ENCODE peak calls at places on chromosomes 13 and 19, in five cellular contexts. K is fibroblast of lung, B is tibial artery, R is lung, M is transverse colon. T is an unnamed sample. For H3K36me3, the result is how much of the 10 kb centered on the place peaks cover.

GRCh38 chr13:53953205-53953604 is 924.6 kb downstream of the OLFM4 start:
- DNase-seq in K (no peak), B (no peak), R (no peak), M (no peak), T (no peak)

GRCh38 chr13:102484329-102484728 is 82.5 kb upstream of the FGF14 start:
- DNase-seq in K (peak), B (no peak), R (no peak), M (no peak), T (no peak)

GRCh38 chr19:1514986-1515721 is 2.3 kb upstream of the ADAMTSL5 start:
- DNase-seq in K (no peak), B (no peak), R (no peak), M (no peak), T (no peak)

GRCh38 chr13:112143046-112143752 is 76.2 kb downstream of the SOX1 start:
- DNase-seq in K (no peak), B (no peak), R (no peak), M (no peak), T (no peak)

GRCh38 chr13:75061909-75062308 is 420.1 kb downstream of the TBC1D4 start:
- DNase-seq in K (no peak), B (no peak), R (no peak), M (no peak), T (no peak)

GRCh38 chr19:16587031-16588023 is 15.1 kb upstream of the SLC35E1 start:
- DNase-seq in K (peak), B (peak), R (peak), M (peak), T (no peak)

GRCh38 chr13:110921209-110921608 is 6.3 kb upstream of the ANKRD10 start:
- DNase-seq in K (no peak), B (no peak), R (no peak), M (no peak), T (no peak)

GRCh38 chr19:5515737-5516136 is 52.0 kb downstream of the TINCR start:
- DNase-seq in K (no peak), B (no peak), R (no peak), M (no peak), T (no peak)

GRCh38 chr19:29667941-29668340 is 2.7 kb downstream of the PLEKHF1 start:
- DNase-seq in K (no peak), B (no peak), R (no peak), M (peak), T (no peak)

GRCh38 chr13:113802090-113802531 is 43.1 kb downstream of the TMEM255B start:
- DNase-seq in K (peak), B (peak), R (peak), M (no peak), T (no peak)

GRCh38 chr13:20231839-20232555 is at the start of gene GJB6:
- DNase-seq in K (no peak), B (no peak), R (no peak), M (peak), T (no peak)

GRCh38 chr19:2476451-2477140 is 669 bp downstream of the GADD45B start:
- DNase-seq in K (peak), B (peak), R (peak), M (peak), T (no peak)

DNA sequence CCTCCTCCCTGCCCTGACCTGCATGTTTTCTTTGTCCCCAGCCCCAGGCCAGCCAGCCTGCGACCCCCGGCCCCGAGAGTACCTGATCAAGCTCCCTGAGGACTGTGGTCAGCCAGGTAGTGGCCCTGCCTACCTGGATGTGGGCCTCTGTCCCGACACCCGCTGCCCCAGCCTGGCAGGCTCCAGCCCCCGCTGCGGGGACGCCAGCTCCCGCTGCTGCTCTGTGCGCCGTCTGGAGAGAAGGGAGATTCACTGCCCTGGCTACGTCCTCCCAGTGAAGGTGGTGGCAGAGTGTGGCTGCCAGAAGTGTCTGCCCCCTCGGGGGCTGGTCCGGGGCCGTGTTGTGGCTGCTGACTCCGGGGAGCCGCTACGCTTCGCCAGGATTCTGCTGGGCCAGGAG is 5.6 kb downstream of the CILP2 start:
- DNase-seq in K (no peak), B (no peak), R (no peak), M (no peak), T (no peak)
- H3K27ac ChIP-seq in K (no peak), B (no peak), R (no peak), M (no peak), T (no peak)

GRCh38 chr13:95743192-95743591 is 66.3 kb downstream of the DNAJC3 start:
- DNase-seq in K (no peak), B (no peak), R (no peak), M (no peak), T (no peak)
- H3K36me3 ChIP-seq in K (under half), B (under half), R (under half), M (under half), T (under half)

GRCh38 chr19:13848811-13849241 is 28.1 kb upstream of the NANOS3 start:
- DNase-seq in K (no peak), B (no peak), R (no peak), M (no peak), T (no peak)

GRCh38 chr19:13846533-13847032 is 30.4 kb upstream of the NANOS3 start:
- DNase-seq in K (peak), B (peak), R (peak), M (peak), T (peak)

GRCh38 chr19:13847900-13848677 is 28.8 kb upstream of the NANOS3 start:
- DNase-seq in K (no peak), B (no peak), R (no peak), M (no peak), T (no peak)

GRCh38 chr19:13849277-13849676 is 27.7 kb upstream of the NANOS3 start:
- DNase-seq in K (no peak), B (no peak), R (no peak), M (no peak), T (no peak)

DNA sequence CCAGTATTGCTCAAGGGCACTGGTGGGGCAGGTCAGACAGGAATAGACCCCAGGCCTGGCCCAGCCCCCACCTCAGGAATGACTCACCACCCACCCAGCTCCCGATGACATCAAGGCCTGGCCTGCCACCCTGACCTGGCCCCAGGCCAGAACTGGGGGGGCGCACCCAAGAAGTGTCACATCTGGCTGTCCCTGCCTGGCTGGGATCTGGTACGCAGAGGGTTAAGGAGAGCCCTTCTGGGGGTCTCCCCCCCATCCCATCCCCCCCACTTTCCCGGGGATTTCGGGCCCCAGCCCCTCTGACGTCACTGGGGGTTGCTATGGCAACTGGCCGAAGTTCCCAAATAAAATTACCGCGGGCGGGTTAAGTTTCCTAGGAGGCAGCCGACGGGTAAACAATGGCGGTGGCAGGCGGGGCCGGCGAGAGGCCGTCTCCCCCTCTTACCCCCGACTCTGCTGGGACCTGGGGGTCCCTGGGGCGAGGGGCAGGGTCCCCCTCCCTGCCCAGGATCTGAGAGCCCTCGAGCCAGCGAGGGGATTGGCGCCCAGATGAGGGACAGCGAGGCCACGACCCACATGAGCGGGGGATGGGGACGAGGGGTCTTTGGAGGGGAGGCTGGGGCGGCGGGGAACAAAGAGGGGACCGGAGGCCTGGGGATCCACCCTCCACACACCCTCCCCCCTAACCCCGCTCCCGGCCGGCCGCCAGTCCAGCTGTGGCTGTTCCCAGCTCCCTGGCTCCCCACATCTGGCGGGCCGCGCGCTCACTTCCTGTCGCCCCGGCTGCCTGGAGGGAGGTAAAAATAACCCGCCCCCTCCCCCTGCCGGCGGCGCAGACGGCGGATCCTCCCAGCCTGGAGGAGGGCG is 29.7 kb upstream of the NANOS3 start:
- DNase-seq in K (peak), B (peak), R (peak), M (peak), T (peak)
- TF ChIP-seq CTCF in K (no peak), B (peak), R (peak), M (peak), T (peak)

DNA sequence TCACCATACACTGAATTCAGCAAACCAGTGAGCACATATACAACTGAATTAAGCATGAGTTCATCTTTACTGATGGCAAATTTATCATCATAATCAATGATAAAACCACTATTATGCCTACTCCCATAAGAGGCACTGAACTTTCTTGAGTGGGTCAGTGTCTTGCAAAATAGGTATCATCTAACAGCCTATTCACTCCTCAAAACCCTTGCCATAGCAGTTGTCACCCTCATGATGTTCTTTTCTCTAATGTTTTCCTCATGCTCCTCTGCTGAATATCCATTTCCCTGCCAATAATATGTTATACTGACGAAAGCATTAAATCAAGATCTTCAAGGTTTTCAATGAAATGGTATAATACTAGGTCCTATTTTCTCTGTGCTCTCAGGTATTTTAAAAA is 5.6 kb downstream of the ARGLU1 start:
- DNase-seq in K (no peak), B (no peak), R (no peak), M (no peak), T (no peak)
- H3K27ac ChIP-seq in K (no peak), B (peak), R (no peak), M (no peak), T (peak)

DNA sequence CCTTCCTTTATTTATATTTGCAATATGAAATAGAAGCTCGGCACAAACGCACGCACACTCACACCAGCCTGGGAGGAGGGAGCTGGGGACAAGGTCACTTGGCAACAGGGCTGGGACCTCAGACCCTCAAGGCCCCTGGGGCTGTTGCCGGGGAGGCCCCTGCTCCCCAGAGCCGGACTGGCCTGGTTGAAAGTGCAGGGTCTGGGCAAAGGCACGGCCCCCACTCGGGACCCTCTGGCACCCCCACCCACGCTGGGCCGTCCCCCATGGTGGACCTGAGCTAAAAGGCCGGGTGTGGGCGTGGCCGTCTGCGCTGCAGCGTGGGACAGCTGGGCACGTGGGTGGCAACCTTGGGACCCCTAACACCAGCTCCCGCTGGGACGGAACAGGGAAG is 1.2 kb upstream of the TMEM86B start:
- DNase-seq in K (no peak), B (no peak), R (no peak), M (no peak), T (no peak)
- H3K36me3 ChIP-seq in K (under half), B (half or more), R (under half), M (under half), T (under half)

GRCh38 chr13:55090612-55091011 is 2050.1 kb upstream of the PRR20A start:
- DNase-seq in K (no peak), B (no peak), R (no peak), M (no peak), T (no peak)

GRCh38 chr13:55084630-55085029 is 2056.0 kb downstream of the OLFM4 start:
- DNase-seq in K (no peak), B (no peak), R (no peak), M (no peak), T (no peak)

GRCh38 chr13:55087085-55087484 is 2053.6 kb upstream of the PRR20A start:
- DNase-seq in K (no peak), B (no peak), R (no peak), M (no peak), T (no peak)
- TF ChIP-seq CTCF in K (no peak), B (no peak), R (no peak), M (no peak), T (no peak)

DNA sequence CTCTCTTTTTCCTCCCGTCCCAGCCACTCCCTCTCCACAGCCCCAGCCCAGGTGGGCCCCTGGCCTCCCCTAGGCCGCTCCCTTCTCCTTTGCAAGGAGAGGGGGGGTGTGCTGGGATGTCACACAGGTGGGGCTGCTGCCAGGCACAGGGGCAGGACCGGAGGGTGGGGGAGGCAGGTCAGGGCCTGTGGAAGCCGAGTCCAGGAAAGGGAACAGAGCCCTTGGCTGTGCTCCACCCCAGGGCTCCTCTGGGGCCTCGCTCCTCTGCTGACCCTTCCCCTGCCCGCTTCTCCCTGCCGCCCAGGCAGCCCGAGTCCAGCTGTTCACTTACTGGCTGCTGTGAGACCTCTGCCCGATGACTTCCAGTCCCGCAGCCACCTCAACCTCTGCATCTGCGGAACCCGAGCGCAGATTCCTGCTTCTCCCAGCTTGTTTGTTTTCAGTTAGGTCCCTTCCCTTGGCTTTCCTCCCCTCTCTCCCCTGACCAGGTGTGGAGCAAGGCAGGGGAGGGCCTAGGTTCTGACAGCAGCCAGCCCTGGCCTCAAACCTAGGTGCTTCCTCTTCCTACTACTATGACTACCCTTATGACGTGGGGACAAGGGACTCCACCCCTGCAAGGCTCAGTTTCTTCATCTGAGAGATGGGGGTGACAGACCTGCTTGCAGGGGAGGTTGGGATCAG is 850 bp upstream of the KLK11 start:
- DNase-seq in K (no peak), B (no peak), R (no peak), M (no peak), T (no peak)
- H3K27ac ChIP-seq in K (no peak), B (no peak), R (no peak), M (no peak), T (no peak)